ENCODE peak calls at places on chromosomes 2 and 18, in five cellular contexts. L, W, C, U and T are unnamed samples.

GRCh38 chr2:197911667-197912066 is 107.3 kb downstream of the PLCL1 start:
- DNase-seq in U (no peak), C (no peak), L (no peak), W (no peak), T (no peak)

GRCh38 chr2:128602038-128602698 is 283.5 kb upstream of the HS6ST1 start:
- DNase-seq in C (no peak), L (no peak), U (peak), W (no peak), T (no peak)

GRCh38 chr2:220991972-220992371 is 580.1 kb downstream of the EPHA4 start:
- DNase-seq in L (no peak), U (no peak), C (no peak), W (no peak), T (no peak)

GRCh38 chr2:45839388-45840251 is 188.1 kb downstream of the PRKCE start:
- DNase-seq in W (peak), L (no peak), U (peak), C (no peak), T (peak)

GRCh38 chr2:233468047-233468745 is 98.4 kb downstream of the USP40 start:
- DNase-seq in L (no peak), U (no peak), W (no peak), C (no peak), T (no peak)

GRCh38 chr2:99555410-99555809 is 65.6 kb upstream of the REV1 start:
- DNase-seq in U (no peak), C (no peak), L (no peak), W (no peak), T (no peak)

GRCh38 chr2:38443021-38443541 is 66.0 kb upstream of the ATL2 start:
- DNase-seq in C (no peak), U (no peak), W (peak), L (no peak), T (no peak)

GRCh38 chr2:232400244-232401015 is 6.2 kb upstream of the ALPG start:
- DNase-seq in L (no peak), W (no peak), C (peak), U (no peak), T (no peak)

GRCh38 chr2:238518127-238518827 is 91.5 kb downstream of the ASB1 start:
- DNase-seq in W (no peak), L (no peak), U (peak), C (no peak), T (no peak)

GRCh38 chr2:231191896-231192872 is 6.2 kb upstream of the ARMC9 start:
- DNase-seq in U (peak), W (no peak), C (peak), L (no peak), T (no peak)

GRCh38 chr18:65737346-65737745 is 13.5 kb upstream of the CDH7 start:
- DNase-seq in C (no peak), W (no peak), L (no peak), U (no peak), T (no peak)

GRCh38 chr2:128442053-128442751 is 123.5 kb upstream of the HS6ST1 start:
- DNase-seq in U (peak), L (no peak), W (no peak), C (no peak), T (no peak)

GRCh38 chr18:48815182-48815520 is 135.6 kb downstream of the SMAD7 start:
- DNase-seq in C (no peak), U (no peak), W (no peak), L (no peak), T (no peak)

GRCh38 chr2:70854416-70854815 is 18.8 kb upstream of the CD207 start:
- DNase-seq in C (no peak), L (no peak), W (no peak), U (no peak), T (no peak)

GRCh38 chr2:68771211-68771721 is 36.7 kb downstream of the ARHGAP25 start:
- DNase-seq in C (no peak), L (no peak), U (peak), W (no peak), T (no peak)

GRCh38 chr18:38981382-38981781 is 1415.8 kb upstream of the CELF4 start:
- DNase-seq in U (no peak), W (no peak), C (no peak), L (no peak), T (no peak)

GRCh38 chr2:172865422-172865821 is 129.8 kb downstream of the RAPGEF4 start:
- DNase-seq in L (no peak), C (peak), W (no peak), U (no peak), T (no peak)

GRCh38 chr18:32530947-32531651 is 60.4 kb upstream of the GAREM1 start:
- DNase-seq in L (peak), U (no peak), W (no peak), C (peak), T (no peak)

GRCh38 chr2:9991221-9991620 is 39.7 kb downstream of the GRHL1 start:
- DNase-seq in C (no peak), U (peak), L (no peak), W (no peak), T (no peak)

GRCh38 chr2:1811258-1811970 is 67.1 kb upstream of the PXDN start:
- DNase-seq in L (no peak), W (no peak), U (no peak), C (peak), T (no peak)

GRCh38 chr2:11592671-11593574 is 59.1 kb downstream of the GREB1 start:
- DNase-seq in C (no peak), W (no peak), U (no peak), L (no peak), T (no peak)

GRCh38 chr18:35189510-35189909 is 51.3 kb upstream of the ZNF397 start:
- DNase-seq in C (no peak), L (no peak), W (peak), U (no peak), T (peak)

GRCh38 chr18:31206787-31207381 is 44.2 kb upstream of the DSC1 start:
- DNase-seq in U (peak), L (no peak), C (peak), W (no peak), T (no peak)

GRCh38 chr2:60707750-60708371 is 48.2 kb upstream of the PAPOLG start:
- DNase-seq in L (peak), U (no peak), C (peak), W (no peak), T (no peak)

GRCh38 chr2:239184179-239184578 is 216.6 kb downstream of the HDAC4 start:
- DNase-seq in L (no peak), C (no peak), W (no peak), U (peak), T (no peak)